ENCODE peak calls at places on chromosomes 11 and 22, in nine cellular contexts. Q, I, R, D, U, F, H, J and W are unnamed samples.

GRCh38 chr11:65648997-65649491 is 11.1 kb downstream of the SIPA1 start:
- DNase-seq in R (no peak), D (peak; percentile 66), Q (no peak), H (peak; percentile 52), U (no peak), F (peak; percentile 70), J (no peak), I (no peak), W (no peak)

GRCh38 chr11:15697437-15698236 is 582.9 kb downstream of the INSC start:
- DNase-seq in J (no peak), I (no peak), F (no peak), D (no peak), U (no peak), R (no peak), H (no peak), Q (no peak), W (no peak)

GRCh38 chr11:118857385-118857784 is 26.3 kb upstream of the CXCR5 start:
- DNase-seq in F (no peak), J (no peak), U (no peak), Q (no peak), R (no peak), H (no peak), I (no peak), D (no peak), W (no peak)

GRCh38 chr22:40819741-40820140 is 595 bp upstream of the SLC25A17 start:
- DNase-seq in Q (no peak), U (no peak), F (no peak), R (no peak), H (no peak), D (no peak), J (no peak), I (no peak), W (no peak)

GRCh38 chr11:87298155-87298554 is 260.4 kb downstream of the TMEM135 start:
- DNase-seq in D (no peak), U (no peak), J (no peak), Q (no peak), I (no peak), H (no peak), F (no peak), R (no peak), W (no peak)

GRCh38 chr11:44003736-44004451 is 43.9 kb upstream of the ACCSL start:
- DNase-seq in U (no peak), H (peak; percentile 38), Q (no peak), R (no peak), D (peak; percentile 16), I (no peak), J (no peak), F (no peak), W (no peak)

GRCh38 chr22:32080904-32081303 is 37.8 kb downstream of the SLC5A1 start:
- DNase-seq in F (no peak), D (peak; percentile 45), J (no peak), I (no peak), R (no peak), H (no peak), Q (no peak), U (peak; percentile 63), W (peak; percentile 18)

GRCh38 chr22:39278040-39278439 is 33.3 kb upstream of the PDGFB start:
- DNase-seq in F (peak; percentile 74), Q (no peak), I (no peak), H (no peak), R (no peak), D (no peak), J (no peak), U (no peak), W (no peak)

GRCh38 chr11:132427611-132428010 is 1057.2 kb downstream of the NTM start:
- DNase-seq in F (no peak), D (no peak), H (no peak), R (no peak), I (no peak), U (no peak), J (no peak), Q (no peak), W (no peak)

GRCh38 chr11:64007160-64007628 is 21.0 kb downstream of the OTUB1 start:
- DNase-seq in J (no peak), D (no peak), U (peak; percentile 49), H (peak; percentile 73), F (peak; percentile 74), R (peak; percentile 36), Q (no peak), I (no peak), W (no peak)

GRCh38 chr11:118076754-118077281 is at the start of gene TMPRSS4:
- DNase-seq in U (no peak), R (no peak), F (no peak), H (peak; percentile 40), J (no peak), D (peak; percentile 76), Q (peak; percentile 83), I (no peak), W (no peak)

GRCh38 chr11:85483861-85484260 is 143.3 kb downstream of the DLG2 start:
- DNase-seq in J (no peak), I (no peak), U (no peak), F (no peak), R (no peak), H (no peak), D (no peak), Q (no peak), W (peak; percentile 0)

GRCh38 chr11:35791088-35791958 is 128.7 kb downstream of the TRIM44 start:
- DNase-seq in I (no peak), R (no peak), Q (no peak), F (no peak), J (no peak), U (peak; percentile 85), H (no peak), D (no peak), W (no peak)

GRCh38 chr22:22464541-22465054 is 43.9 kb downstream of the ZNF280B start:
- DNase-seq in J (no peak), Q (no peak), R (no peak), D (no peak), H (no peak), U (no peak), F (no peak), I (no peak), W (no peak)

GRCh38 chr11:58923300-58923788 is 15.9 kb upstream of the GLYATL1 start:
- DNase-seq in F (no peak), Q (no peak), J (no peak), R (no peak), H (no peak), I (no peak), D (no peak), U (peak; percentile 52), W (peak; percentile 4)

GRCh38 chr22:26842103-26842502 is 184.7 kb downstream of the MIAT start:
- DNase-seq in U (no peak), I (no peak), D (no peak), Q (no peak), F (no peak), J (no peak), H (no peak), R (no peak), W (no peak)

GRCh38 chr11:94925422-94926270 is 47.7 kb downstream of the CWC15 start:
- DNase-seq in H (no peak), I (no peak), D (no peak), F (no peak), Q (no peak), J (no peak), U (no peak), R (no peak), W (peak; percentile 28)

GRCh38 chr11:2221591-2221990 is 48.8 kb downstream of the ASCL2 start:
- DNase-seq in F (no peak), Q (no peak), J (no peak), I (no peak), H (no peak), R (no peak), U (no peak), D (no peak), W (no peak)

GRCh38 chr11:72431846-72432245 is 2.5 kb downstream of the CLPB start:
- DNase-seq in U (no peak), I (no peak), R (no peak), F (no peak), D (no peak), H (no peak), Q (no peak), J (no peak), W (no peak)
- H3K4me1 ChIP-seq in U (no peaks in the 10 kb centered on the region), I (peaks cover 9% of the 10 kb centered on the region), R (peaks cover 5% of the 10 kb centered on the region), F (no peaks in the 10 kb centered on the region), D (peaks cover 30% of the 10 kb centered on the region), H (no peaks in the 10 kb centered on the region), Q (no peaks in the 10 kb centered on the region), J (peaks cover 36% of the 10 kb centered on the region), W (peaks cover 20% of the 10 kb centered on the region)

GRCh38 chr22:46678003-46678657 is 57.9 kb downstream of the GRAMD4 start:
- DNase-seq in H (no peak), R (no peak), D (no peak), U (no peak), I (no peak), F (no peak), Q (no peak), J (no peak), W (no peak)
- H3K4me1 ChIP-seq in H (no peaks in the 10 kb centered on the region), R (no peaks in the 10 kb centered on the region), D (peaks cover 16% of the 10 kb centered on the region), U (no peaks in the 10 kb centered on the region), I (peaks cover 26% of the 10 kb centered on the region), F (no peaks in the 10 kb centered on the region), Q (peaks cover 13% of the 10 kb centered on the region), J (peaks cover 8% of the 10 kb centered on the region), W (peaks cover 32% of the 10 kb centered on the region)

GRCh38 chr22:30222321-30222720 is 24.2 kb downstream of the LIF start:
- DNase-seq in U (no peak), I (no peak), H (no peak), J (no peak), R (no peak), Q (no peak), D (no peak), F (no peak), W (no peak)

GRCh38 chr22:30225220-30225922 is 21.2 kb downstream of the LIF start:
- DNase-seq in Q (no peak), J (no peak), U (no peak), I (no peak), F (no peak), R (no peak), H (no peak), D (no peak), W (no peak)

GRCh38 chr22:30226192-30226832 is 20.2 kb downstream of the LIF start:
- DNase-seq in F (no peak), D (no peak), R (no peak), I (no peak), Q (no peak), J (no peak), H (no peak), U (no peak), W (no peak)

GRCh38 chr22:30223303-30223702 is 23.3 kb downstream of the LIF start:
- DNase-seq in Q (no peak), H (no peak), I (no peak), F (no peak), D (no peak), J (no peak), R (no peak), U (no peak), W (no peak)

GRCh38 chr22:30224161-30224857 is 22.2 kb downstream of the LIF start:
- DNase-seq in J (no peak), Q (no peak), R (no peak), D (no peak), U (no peak), F (no peak), H (no peak), I (no peak), W (no peak)
- H3K4me1 ChIP-seq in J (no peaks in the 10 kb centered on the region), Q (peaks cover 15% of the 10 kb centered on the region), R (no peaks in the 10 kb centered on the region), D (no peaks in the 10 kb centered on the region), U (peaks cover 6% of the 10 kb centered on the region), F (no peaks in the 10 kb centered on the region), H (no peaks in the 10 kb centered on the region), I (peaks cover 42% of the 10 kb centered on the region), W (peaks cover 35% of the 10 kb centered on the region)

DNA sequence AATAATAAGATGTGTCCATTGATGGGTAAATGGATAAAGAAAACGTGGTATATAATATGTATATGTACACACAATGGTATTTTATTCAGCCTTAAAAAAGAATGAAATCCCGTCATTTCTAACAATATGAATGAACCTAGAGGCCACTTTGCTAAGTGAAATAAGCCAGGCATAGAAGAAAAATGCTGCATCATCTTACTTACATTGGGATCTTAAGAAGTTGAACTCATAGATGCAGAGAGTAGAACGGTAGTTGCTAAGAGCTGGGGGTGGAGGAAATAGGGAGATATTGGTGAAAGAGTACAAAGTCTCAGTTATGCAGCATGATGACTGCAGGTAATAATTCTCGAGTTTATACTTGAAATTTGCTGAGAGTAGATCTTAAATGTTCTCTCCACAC is 14.3 kb upstream of the SLC36A4 start:
- DNase-seq in H (no peak), F (no peak), Q (no peak), J (no peak), R (no peak), I (no peak), U (no peak), D (no peak), W (no peak)
- H3K4me1 ChIP-seq in H (no peaks in the 10 kb centered on the region), F (no peaks in the 10 kb centered on the region), Q (no peaks in the 10 kb centered on the region), J (no peaks in the 10 kb centered on the region), R (no peaks in the 10 kb centered on the region), I (no peaks in the 10 kb centered on the region), U (no peaks in the 10 kb centered on the region), D (peaks cover 11% of the 10 kb centered on the region), W (no peaks in the 10 kb centered on the region)